ENCODE peak calls at places on chromosomes 3 and 15, in four cellular contexts. Y, F, W and S are unnamed samples.

GRCh38 chr15:48447657-48448056 is 116.4 kb downstream of the DUT start:
- DNase-seq in Y (no peak), F (no peak), W (no peak), S (no peak)

GRCh38 chr15:53472883-53473282 is 286.6 kb downstream of the WDR72 start:
- DNase-seq in Y (no peak), F (no peak), W (no peak), S (no peak)

GRCh38 chr3:48243886-48244285 is 3.0 kb downstream of the ZNF589 start:
- DNase-seq in Y (no peak), F (no peak), W (no peak), S (no peak)

GRCh38 chr3:36908647-36909180 is 36.1 kb downstream of the TRANK1 start:
- DNase-seq in Y (no peak), F (no peak), W (no peak), S (no peak)

GRCh38 chr3:11803977-11804903 is 42.4 kb downstream of the TAMM41 start:
- DNase-seq in Y (no peak), F (peak), W (peak), S (peak)

GRCh38 chr3:30493912-30494311 is 112.5 kb upstream of the TGFBR2 start:
- DNase-seq in Y (no peak), F (no peak), W (no peak), S (no peak)

GRCh38 chr3:31132132-31132769 is 237.8 kb upstream of the GADL1 start:
- DNase-seq in Y (no peak), F (no peak), W (no peak), S (peak)

GRCh38 chr3:33612641-33613040 is 105.4 kb downstream of the CLASP2 start:
- DNase-seq in Y (no peak), F (no peak), W (no peak), S (no peak)

GRCh38 chr15:30062881-30063280 is 19.9 kb upstream of the GOLGA8J start:
- DNase-seq in Y (no peak), F (no peak), W (no peak), S (no peak)

GRCh38 chr3:13058346-13059120 is 14.7 kb downstream of the IQSEC1 start:
- DNase-seq in Y (no peak), F (no peak), W (no peak), S (no peak)

GRCh38 chr3:70914889-70915288 is 602.5 kb upstream of the MDFIC2 start:
- DNase-seq in Y (no peak), F (no peak), W (no peak), S (no peak)

GRCh38 chr3:119733812-119734211 is 31.0 kb downstream of the CFAP91 start:
- DNase-seq in Y (no peak), F (no peak), W (no peak), S (no peak)

GRCh38 chr3:14640734-14641133 is 10.8 kb upstream of the CCDC174 start:
- DNase-seq in Y (no peak), F (no peak), W (no peak), S (no peak)

GRCh38 chr3:53704363-53704725 is 141.9 kb downstream of the CHDH start:
- DNase-seq in Y (no peak), F (no peak), W (no peak), S (no peak)

GRCh38 chr15:63979227-63979793 is 67.0 kb downstream of the DAPK2 start:
- DNase-seq in Y (no peak), F (peak), W (no peak), S (no peak)

GRCh38 chr15:88981244-88982215 is 68.4 kb upstream of the MFGE8 start:
- DNase-seq in Y (no peak), F (no peak), W (no peak), S (no peak)

GRCh38 chr3:128240232-128240631 is 87.0 kb downstream of the EEFSEC start:
- DNase-seq in Y (no peak), F (no peak), W (no peak), S (no peak)

GRCh38 chr15:93854088-93854487 is 377.3 kb upstream of the MCTP2 start:
- DNase-seq in Y (no peak), F (no peak), W (no peak), S (no peak)

GRCh38 chr3:42473083-42473932 is 29.1 kb upstream of the VIPR1 start:
- DNase-seq in Y (no peak), F (no peak), W (no peak), S (no peak)

GRCh38 chr3:143252931-143253330 is 133.4 kb downstream of the CHST2 start:
- DNase-seq in Y (no peak), F (no peak), W (no peak), S (no peak)

GRCh38 chr3:43353923-43354670 is 67.8 kb downstream of the SNRK start:
- DNase-seq in Y (no peak), F (no peak), W (no peak), S (no peak)

GRCh38 chr3:107430214-107431047 is 53.2 kb downstream of the CCDC54 start:
- DNase-seq in Y (no peak), F (peak), W (no peak), S (no peak)

GRCh38 chr3:124883766-124884473 is 3.2 kb downstream of the ITGB5 start:
- DNase-seq in Y (no peak), F (no peak), W (no peak), S (no peak)

GRCh38 chr15:99981223-99981647 is 248.0 kb upstream of the LYSMD4 start:
- DNase-seq in Y (no peak), F (no peak), W (peak), S (no peak)

GRCh38 chr3:50003216-50003615 is 63.3 kb downstream of the RBM6 start:
- DNase-seq in Y (no peak), F (no peak), W (no peak), S (no peak)

GRCh38 chr3:107325446-107325845 is 51.8 kb upstream of the CCDC54 start:
- DNase-seq in Y (no peak), F (no peak), W (no peak), S (no peak)

GRCh38 chr3:55896155-55896554 is 409.0 kb upstream of the WNT5A start:
- DNase-seq in Y (no peak), F (no peak), W (no peak), S (no peak)

GRCh38 chr15:37788767-37789391 is 145.6 kb upstream of the TMCO5A start:
- DNase-seq in Y (no peak), F (no peak), W (no peak), S (no peak)

GRCh38 chr3:36864180-36865053 is 80.4 kb downstream of the TRANK1 start:
- DNase-seq in Y (no peak), F (no peak), W (no peak), S (no peak)

GRCh38 chr3:100075731-100076543 is 38.4 kb downstream of the FILIP1L start:
- DNase-seq in Y (no peak), F (no peak), W (no peak), S (peak)

GRCh38 chr3:119620899-119621298 is 23.2 kb downstream of the PLA1A start:
- DNase-seq in Y (no peak), F (no peak), W (peak), S (no peak)

GRCh38 chr3:66934041-66934440 is 64.1 kb upstream of the KBTBD8 start:
- DNase-seq in Y (no peak), F (no peak), W (no peak), S (no peak)

GRCh38 chr15:88243895-88244787 is 12.4 kb downstream of the NTRK3 start:
- DNase-seq in Y (no peak), F (no peak), W (no peak), S (peak)

GRCh38 chr3:58084166-58084565 is 75.9 kb downstream of the FLNB start:
- DNase-seq in Y (no peak), F (no peak), W (no peak), S (no peak)

GRCh38 chr15:72782274-72782992 is 1.1 kb downstream of the ADPGK start:
- DNase-seq in Y (no peak), F (no peak), W (no peak), S (no peak)

GRCh38 chr15:100255644-100256043 is 86.1 kb downstream of the ADAMTS17 start:
- DNase-seq in Y (no peak), F (no peak), W (no peak), S (no peak)

GRCh38 chr15:74221399-74222230 is 14.5 kb upstream of the CCDC33 start:
- DNase-seq in Y (no peak), F (no peak), W (no peak), S (no peak)
- H3K4me3 ChIP-seq in Y (no peak), F (no peak), W (no peak), S (no peak)

DNA sequence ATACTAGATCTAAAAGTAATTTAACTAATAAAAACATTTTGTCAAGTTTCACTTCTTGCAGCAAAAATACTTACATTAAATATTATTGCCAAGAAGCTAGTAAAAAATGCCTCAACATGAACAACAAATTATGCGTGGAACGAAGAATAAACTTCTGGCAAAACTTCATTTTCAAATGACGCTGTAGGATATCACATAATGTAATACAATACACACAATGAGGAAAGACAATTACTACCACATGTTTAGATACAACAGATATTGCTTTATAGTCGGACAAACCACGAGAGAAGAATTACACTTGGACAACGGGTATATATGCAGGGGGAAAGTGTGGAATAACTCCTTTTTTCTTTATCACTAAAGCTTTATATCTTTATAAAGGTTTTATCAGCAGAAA is 21.6 kb downstream of the P3H2 start:
- DNase-seq in Y (no peak), F (no peak), W (no peak), S (no peak)
- H3K4me3 ChIP-seq in Y (no peak), F (no peak), W (no peak), S (no peak)

GRCh38 chr3:62538706-62539356 is 165.5 kb upstream of the FEZF2 start:
- DNase-seq in Y (no peak), F (no peak), W (no peak), S (no peak)
- H3K4me3 ChIP-seq in Y (no peak), F (no peak), W (no peak), S (no peak)

GRCh38 chr3:111734652-111735051 is 124.4 kb upstream of the PHLDB2 start:
- DNase-seq in Y (no peak), F (no peak), W (no peak), S (no peak)

GRCh38 chr3:111733856-111734255 is 125.2 kb upstream of the PHLDB2 start:
- DNase-seq in Y (no peak), F (no peak), W (no peak), S (no peak)

GRCh38 chr3:111730143-111730542 is 128.9 kb upstream of the PHLDB2 start:
- DNase-seq in Y (no peak), F (no peak), W (no peak), S (no peak)

GRCh38 chr3:111733154-111733553 is 125.9 kb upstream of the PHLDB2 start:
- DNase-seq in Y (no peak), F (no peak), W (no peak), S (no peak)

GRCh38 chr3:111732248-111732879 is 126.7 kb upstream of the PHLDB2 start:
- DNase-seq in Y (no peak), F (no peak), W (no peak), S (no peak)
- H3K4me3 ChIP-seq in Y (no peak), F (no peak), W (no peak), S (no peak)

GRCh38 chr3:122991236-122991985 is 36.2 kb downstream of the SEMA5B start:
- DNase-seq in Y (no peak), F (no peak), W (peak), S (no peak)
- H3K4me3 ChIP-seq in Y (no peak), F (no peak), W (no peak), S (no peak)